ENCODE peak calls at places on chromosome 7, in seven cellular contexts. E is endodermal cell; S is Peyer's patch; M is OCI-LY7; O is CD8-positive, alpha-beta T cell; V is epithelial cell of esophagus; A is choroid plexus epithelial cell. K is an unnamed sample.

GRCh38 chr7:73770002-73770859 is at the start of gene CLDN3:
- DNase-seq in V (peak), A (no peak), O (no peak), S (peak), E (peak), M (peak), K (peak)

GRCh38 chr7:108561047-108561619 is 8.4 kb downstream of the THAP5 start:
- DNase-seq in S (no peak), A (peak), O (no peak), V (no peak), M (no peak), E (no peak), K (no peak)

GRCh38 chr7:95690367-95690947 is 81.9 kb upstream of the DYNC1I1 start:
- DNase-seq in V (peak), S (no peak), M (peak), E (peak), O (no peak), A (peak), K (peak)

GRCh38 chr7:117148971-117149370 is 173.9 kb downstream of the WNT2 start:
- DNase-seq in A (no peak), V (no peak), M (no peak), E (peak), O (no peak), S (no peak), K (no peak)

GRCh38 chr7:151727579-151728285 is 149.2 kb downstream of the PRKAG2 start:
- DNase-seq in O (peak), A (peak), E (no peak), V (peak), S (peak), M (no peak), K (peak)

GRCh38 chr7:94277236-94277635 is 117.5 kb upstream of the COL1A2 start:
- DNase-seq in M (no peak), A (peak), O (no peak), S (no peak), V (no peak), E (no peak), K (no peak)

GRCh38 chr7:158080899-158081445 is 506.7 kb downstream of the PTPRN2 start:
- DNase-seq in E (no peak), S (no peak), V (no peak), A (no peak), O (no peak), M (no peak), K (no peak)

GRCh38 chr7:153942036-153942435 is 110.2 kb upstream of the DPP6 start:
- DNase-seq in A (no peak), S (no peak), M (no peak), V (no peak), O (no peak), E (no peak), K (no peak)

GRCh38 chr7:157439149-157439548 is 102.3 kb downstream of the DNAJB6 start:
- DNase-seq in A (no peak), S (no peak), O (no peak), M (no peak), E (no peak), V (no peak), K (no peak)

GRCh38 chr7:97004931-97005763 is at the start of gene DLX6:
- DNase-seq in E (peak), A (no peak), O (no peak), S (no peak), M (no peak), V (peak), K (no peak)
- H3K4me3 ChIP-seq in E (peak), A (peak), O (peak), S (peak), M (no peak), V (peak), K (peak)

DNA sequence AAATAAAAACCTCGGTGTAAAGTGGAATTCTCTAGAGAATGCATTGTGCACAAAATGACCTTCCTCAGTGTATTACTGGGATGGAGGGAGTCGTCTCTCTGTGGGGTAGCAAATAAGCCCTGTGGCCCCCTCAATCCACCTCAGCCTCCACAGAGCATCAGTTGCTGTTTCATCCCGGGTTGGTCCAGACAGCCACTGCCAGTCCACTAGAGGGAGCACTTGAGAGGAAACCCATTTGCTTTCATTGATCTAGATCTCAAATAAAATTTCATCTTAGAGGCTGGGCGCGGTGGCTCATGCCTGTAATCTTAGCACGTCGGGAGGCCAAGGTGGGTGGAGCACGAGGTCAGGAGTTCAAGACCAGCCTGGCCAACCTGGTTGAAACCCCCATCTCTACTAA is 1128.7 kb downstream of the CNTNAP2 start:
- DNase-seq in A (peak), O (no peak), S (peak), E (peak), V (peak), M (peak), K (peak)
- TF ChIP-seq CTCF in A (peak), O (no peak), S (peak), E (peak), V (peak), M (peak), K (peak)

GRCh38 chr7:38975944-38976392 is 1.7 kb upstream of the POU6F2 start:
- DNase-seq in V (no peak), O (no peak), E (peak), S (no peak), A (no peak), M (no peak), K (no peak)
- H3K4me3 ChIP-seq in V (no peak), O (no peak), E (peak), S (no peak), A (no peak), M (no peak), K (no peak)

DNA sequence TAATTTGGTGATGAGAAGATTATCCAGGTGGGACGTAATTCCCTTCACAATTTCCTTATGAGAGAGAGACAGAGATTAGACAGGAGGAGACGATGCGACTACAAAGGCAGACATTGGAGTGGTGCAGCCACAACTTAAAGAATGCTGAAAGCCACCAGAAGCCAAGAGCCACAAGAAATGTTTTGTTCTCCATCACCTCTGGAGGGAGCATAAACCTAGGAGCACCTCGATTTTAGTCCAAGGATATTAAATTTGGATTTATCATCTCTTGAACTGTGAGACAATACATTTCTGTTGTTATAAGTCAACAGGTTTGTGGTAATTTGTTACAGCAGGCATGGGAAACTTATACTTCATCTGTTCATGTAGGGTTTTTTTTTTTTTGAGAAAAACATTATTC is 418.9 kb downstream of the DGKB start:
- DNase-seq in A (peak), O (no peak), S (no peak), V (no peak), E (no peak), M (no peak), K (peak)
- TF ChIP-seq CTCF in A (peak), O (no peak), S (no peak), V (peak), E (peak), M (no peak), K (no peak)

GRCh38 chr7:27181176-27181520 is 3.9 kb downstream of the HOXA11 start:
- DNase-seq in M (no peak), S (no peak), V (no peak), E (peak), O (no peak), A (no peak), K (no peak)

GRCh38 chr7:27178366-27178765 is 4.2 kb upstream of the HOXA10 start:
- DNase-seq in V (no peak), S (peak), A (no peak), M (no peak), E (peak), O (no peak), K (no peak)

GRCh38 chr7:27179030-27179429 is 4.9 kb upstream of the HOXA10 start:
- DNase-seq in S (peak), E (peak), A (no peak), V (no peak), M (no peak), O (no peak), K (no peak)

GRCh38 chr7:27180431-27181175 is 4.4 kb downstream of the HOXA11 start:
- DNase-seq in V (no peak), O (no peak), A (no peak), M (no peak), S (no peak), E (peak), K (no peak)

GRCh38 chr7:27179503-27180430 is 5.3 kb downstream of the HOXA11 start:
- DNase-seq in O (peak), A (peak), S (peak), E (peak), V (peak), M (peak), K (peak)
- H3K4me3 ChIP-seq in O (no peak), A (no peak), S (peak), E (peak), V (no peak), M (peak), K (no peak)

GRCh38 chr7:47791682-47792081 is 156.6 kb downstream of the PKD1L1 start:
- DNase-seq in S (no peak), A (no peak), V (no peak), O (no peak), M (no peak), E (no peak), K (no peak)

GRCh38 chr7:47796347-47796746 is 151.9 kb downstream of the PKD1L1 start:
- DNase-seq in A (no peak), O (no peak), M (no peak), V (no peak), S (no peak), E (peak), K (no peak)

GRCh38 chr7:47795631-47796030 is 152.6 kb downstream of the PKD1L1 start:
- DNase-seq in M (no peak), O (no peak), V (no peak), A (peak), S (no peak), E (peak), K (peak)

GRCh38 chr7:47794016-47794415 is 154.2 kb downstream of the PKD1L1 start:
- DNase-seq in S (no peak), A (no peak), M (no peak), O (no peak), V (no peak), E (no peak), K (no peak)

GRCh38 chr7:47792521-47793121 is 155.6 kb downstream of the PKD1L1 start:
- DNase-seq in A (peak), E (no peak), M (peak), V (peak), O (no peak), S (no peak), K (peak)
- TF ChIP-seq CTCF in A (peak), E (peak), M (peak), V (peak), O (no peak), S (peak), K (peak)

GRCh38 chr7:20722941-20723340 is 63.7 kb downstream of the SP8 start:
- DNase-seq in M (no peak), V (peak), S (no peak), E (no peak), A (no peak), O (no peak), K (no peak)
- H3K4me3 ChIP-seq in M (no peak), V (no peak), S (no peak), E (no peak), A (no peak), O (no peak), K (no peak)

GRCh38 chr7:70313251-70313650 is 715.0 kb downstream of the AUTS2 start:
- DNase-seq in A (no peak), S (no peak), M (no peak), V (no peak), E (no peak), O (no peak), K (no peak)
- TF ChIP-seq CTCF in A (no peak), S (no peak), M (no peak), V (no peak), E (peak), O (no peak), K (no peak)